ENCODE peak calls at places on chromosomes 7 and 10, in five cellular contexts. One of them, this sample, is unnamed.
A peak's percentile ranks its signal among the peaks of the same experiment; 100 is the strongest.

GRCh38 chr10:43574906-43575305 is 490 bp upstream of the ZNF239 start:
- DNase-seq in HCT116: no peak
- DNase-seq in tibial artery: no peak
- DNase-seq in HL-60: no peak
- DNase-seq in IMR-90: no peak
- DNase-seq in this sample: no peak

GRCh38 chr7:27145167-27145883 is 1.8 kb upstream of the HOXA5 start:
- DNase-seq in HCT116: no peak
- DNase-seq in tibial artery: no peak
- DNase-seq in HL-60: no peak
- DNase-seq in IMR-90: no peak
- DNase-seq in this sample: no peak

GRCh38 chr10:89391882-89392756 is at the start of gene IFIT1:
- DNase-seq in HCT116: peak; percentile 68
- DNase-seq in IMR-90: peak; percentile 95
- DNase-seq in tibial artery: peak; percentile 63
- DNase-seq in HL-60: peak; percentile 38
- DNase-seq in this sample: peak; percentile 94

GRCh38 chr10:3781458-3782098 is 3.4 kb downstream of the KLF6 start:
- DNase-seq in HL-60: no peak
- DNase-seq in tibial artery: peak; percentile 60
- DNase-seq in IMR-90: peak; percentile 55
- DNase-seq in HCT116: no peak
- DNase-seq in this sample: no peak

GRCh38 chr10:70274643-70275042 is 9.2 kb downstream of the NPFFR1 start:
- DNase-seq in tibial artery: peak; percentile 66
- DNase-seq in HCT116: no peak
- DNase-seq in HL-60: no peak
- DNase-seq in IMR-90: peak; percentile 88
- DNase-seq in this sample: no peak

GRCh38 chr7:157603005-157603404 is 266.2 kb downstream of the DNAJB6 start:
- DNase-seq in HCT116: no peak
- DNase-seq in IMR-90: no peak
- DNase-seq in HL-60: no peak
- DNase-seq in tibial artery: no peak
- DNase-seq in this sample: no peak

GRCh38 chr10:3782456-3783312 is 2.3 kb downstream of the KLF6 start:
- DNase-seq in HL-60: peak; percentile 84
- DNase-seq in HCT116: no peak
- DNase-seq in tibial artery: peak; percentile 82
- DNase-seq in IMR-90: peak; percentile 96
- DNase-seq in this sample: no peak

GRCh38 chr7:8443871-8444756 is 10.7 kb downstream of the NXPH1 start:
- DNase-seq in IMR-90: no peak
- DNase-seq in HCT116: no peak
- DNase-seq in HL-60: no peak
- DNase-seq in tibial artery: no peak
- DNase-seq in this sample: peak; percentile 26

GRCh38 chr7:151556592-151556991 is 36.9 kb upstream of the RHEB start:
- DNase-seq in tibial artery: no peak
- DNase-seq in HCT116: no peak
- DNase-seq in HL-60: no peak
- DNase-seq in IMR-90: no peak
- DNase-seq in this sample: no peak

GRCh38 chr10:124145109-124145860 is 51.9 kb upstream of the CHST15 start:
- DNase-seq in HL-60: peak; percentile 85
- DNase-seq in HCT116: no peak
- DNase-seq in IMR-90: no peak
- DNase-seq in tibial artery: peak; percentile 84
- DNase-seq in this sample: no peak

GRCh38 chr7:31687024-31687423 is at the start of gene PPP1R17:
- DNase-seq in IMR-90: no peak
- DNase-seq in tibial artery: no peak
- DNase-seq in HL-60: no peak
- DNase-seq in HCT116: no peak
- DNase-seq in this sample: no peak

GRCh38 chr7:47326220-47326619 is 255.7 kb downstream of the TNS3 start:
- DNase-seq in HL-60: no peak
- DNase-seq in IMR-90: peak; percentile 90
- DNase-seq in HCT116: no peak
- DNase-seq in tibial artery: no peak
- DNase-seq in this sample: peak; percentile 34

GRCh38 chr7:67625257-67625713 is 628.7 kb downstream of the TYW1 start:
- DNase-seq in IMR-90: peak; percentile 11
- DNase-seq in tibial artery: peak; percentile 33
- DNase-seq in HCT116: peak; percentile 8
- DNase-seq in HL-60: peak; percentile 46
- DNase-seq in this sample: peak; percentile 37

GRCh38 chr10:12417341-12417740 is 68.0 kb downstream of the CAMK1D start:
- DNase-seq in HCT116: no peak
- DNase-seq in tibial artery: peak; percentile 38
- DNase-seq in HL-60: no peak
- DNase-seq in IMR-90: no peak
- DNase-seq in this sample: no peak

GRCh38 chr7:134865001-134865845 is 85.8 kb downstream of the CALD1 start:
- DNase-seq in HL-60: no peak
- DNase-seq in IMR-90: peak; percentile 76
- DNase-seq in tibial artery: no peak
- DNase-seq in HCT116: no peak
- DNase-seq in this sample: no peak

GRCh38 chr7:140726304-140726703 is 29.8 kb downstream of the NDUFB2 start:
- DNase-seq in HL-60: no peak
- DNase-seq in tibial artery: no peak
- DNase-seq in HCT116: peak; percentile 7
- DNase-seq in IMR-90: peak; percentile 23
- DNase-seq in this sample: no peak

GRCh38 chr10:2619927-2620326 is 447.4 kb upstream of the PFKP start:
- DNase-seq in HL-60: no peak
- DNase-seq in HCT116: no peak
- DNase-seq in tibial artery: no peak
- DNase-seq in IMR-90: no peak
- DNase-seq in this sample: no peak

GRCh38 chr10:119668461-119668860 is 17.3 kb downstream of the BAG3 start:
- DNase-seq in tibial artery: no peak
- DNase-seq in HCT116: no peak
- DNase-seq in IMR-90: no peak
- DNase-seq in HL-60: no peak
- DNase-seq in this sample: no peak

GRCh38 chr10:97176226-97176625 is 9.5 kb downstream of the SLIT1 start:
- DNase-seq in HL-60: no peak
- DNase-seq in tibial artery: no peak
- DNase-seq in IMR-90: no peak
- DNase-seq in HCT116: no peak
- DNase-seq in this sample: no peak

GRCh38 chr7:127976056-127976455 is 55.2 kb downstream of the LRRC4 start:
- DNase-seq in HCT116: no peak
- DNase-seq in IMR-90: no peak
- DNase-seq in HL-60: no peak
- DNase-seq in tibial artery: no peak
- DNase-seq in this sample: no peak

GRCh38 chr7:116585392-116585791 is 60.6 kb downstream of the CAV1 start:
- DNase-seq in HCT116: no peak
- DNase-seq in IMR-90: no peak
- DNase-seq in HL-60: no peak
- DNase-seq in tibial artery: no peak
- DNase-seq in this sample: no peak

GRCh38 chr7:55568613-55569268 is 3.6 kb downstream of the VOPP1 start:
- DNase-seq in HL-60: no peak
- DNase-seq in IMR-90: peak; percentile 31
- DNase-seq in tibial artery: no peak
- DNase-seq in HCT116: no peak
- DNase-seq in this sample: no peak

GRCh38 chr7:27606270-27607209 is 56.1 kb downstream of the HIBADH start:
- DNase-seq in tibial artery: no peak
- DNase-seq in IMR-90: peak; percentile 81
- DNase-seq in HL-60: no peak
- DNase-seq in HCT116: no peak
- DNase-seq in this sample: no peak

GRCh38 chr7:138727336-138728099 is 26.4 kb upstream of the SVOPL start:
- DNase-seq in HCT116: no peak
- DNase-seq in HL-60: no peak
- DNase-seq in IMR-90: no peak
- DNase-seq in tibial artery: no peak
- DNase-seq in this sample: no peak

GRCh38 chr7:150370612-150371071 is 2.0 kb downstream of the REPIN1 start:
- DNase-seq in HCT116: no peak
- DNase-seq in IMR-90: peak; percentile 80
- DNase-seq in HL-60: no peak
- DNase-seq in tibial artery: no peak
- DNase-seq in this sample: no peak

GRCh38 chr7:104973909-104974415 is 40.0 kb upstream of the KMT2E start:
- DNase-seq in IMR-90: peak; percentile 92
- DNase-seq in HCT116: no peak
- DNase-seq in HL-60: no peak
- DNase-seq in tibial artery: no peak
- DNase-seq in this sample: no peak

GRCh38 chr10:129593953-129594352 is 126.9 kb downstream of the MGMT start:
- DNase-seq in tibial artery: no peak
- DNase-seq in HCT116: no peak
- DNase-seq in HL-60: no peak
- DNase-seq in IMR-90: peak; percentile 18
- DNase-seq in this sample: no peak

GRCh38 chr7:44307301-44307900 is 18.0 kb downstream of the CAMK2B start:
- DNase-seq in HL-60: peak; percentile 17
- DNase-seq in tibial artery: no peak
- DNase-seq in IMR-90: peak; percentile 19
- DNase-seq in HCT116: peak; percentile 43
- DNase-seq in this sample: peak; percentile 71
- H3K27ac ChIP-seq in HL-60: no peak overlapping the region
- H3K27ac ChIP-seq in tibial artery: no peak overlapping the region
- H3K27ac ChIP-seq in IMR-90: no peak overlapping the region
- H3K27ac ChIP-seq in HCT116: peak overlapping the region; percentile 31
- H3K27ac ChIP-seq in this sample: peak overlapping the region; percentile 99

GRCh38 chr7:32765185-32765584 is 126.4 kb downstream of the KBTBD2 start:
- DNase-seq in IMR-90: no peak
- DNase-seq in HL-60: no peak
- DNase-seq in tibial artery: no peak
- DNase-seq in HCT116: no peak
- DNase-seq in this sample: no peak
- TF ChIP-seq CTCF in IMR-90: no peak
- TF ChIP-seq CTCF in HL-60: no peak
- TF ChIP-seq CTCF in tibial artery: no peak
- TF ChIP-seq CTCF in HCT116: no peak
- TF ChIP-seq CTCF in this sample: no peak

DNA sequence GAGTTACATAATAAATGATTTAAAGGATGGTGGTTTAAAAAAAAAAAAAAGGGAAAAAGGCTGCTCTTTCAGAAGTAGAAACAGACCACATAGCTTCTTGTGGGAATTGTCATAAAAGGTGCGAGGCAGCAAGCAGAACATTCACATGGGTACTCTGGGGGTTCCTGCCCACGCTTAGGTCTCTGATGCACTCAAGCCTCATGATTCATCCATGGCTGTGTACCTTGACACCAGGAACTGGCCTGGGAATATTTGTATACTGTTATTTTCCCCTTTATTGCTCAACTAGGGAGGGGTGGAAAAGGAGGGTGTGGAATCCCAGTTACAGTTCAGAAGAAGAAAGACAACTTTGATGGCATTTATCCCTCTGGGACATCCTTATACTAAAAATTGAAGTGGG is 4.0 kb downstream of the PON2 start:
- DNase-seq in HL-60: no peak
- DNase-seq in tibial artery: no peak
- DNase-seq in IMR-90: peak; percentile 19
- DNase-seq in HCT116: no peak
- DNase-seq in this sample: peak; percentile 64
- H3K27ac ChIP-seq in HL-60: no peak overlapping the region
- H3K27ac ChIP-seq in tibial artery: no peak overlapping the region
- H3K27ac ChIP-seq in IMR-90: no peak overlapping the region
- H3K27ac ChIP-seq in HCT116: no peak overlapping the region
- H3K27ac ChIP-seq in this sample: no peak overlapping the region

DNA sequence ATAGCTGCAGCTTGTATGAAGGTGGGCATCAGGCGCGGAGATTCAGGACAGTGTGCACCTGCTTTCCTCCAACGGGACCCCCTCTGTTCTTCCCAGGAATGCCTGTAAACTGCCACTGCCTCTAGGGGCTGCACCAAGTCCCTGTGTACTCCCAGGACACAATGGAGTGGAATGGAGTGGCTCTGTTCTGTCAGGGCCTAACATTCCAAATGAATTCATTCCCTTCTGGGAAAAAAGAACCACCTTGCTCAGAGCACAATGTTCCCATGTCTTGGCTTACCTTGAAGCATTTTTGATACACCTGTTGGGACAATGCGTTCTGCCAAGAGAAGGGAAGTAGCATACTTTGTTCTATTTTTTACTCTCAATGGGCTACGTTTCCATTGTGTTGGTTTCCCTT is 339.4 kb downstream of the FRMD4A start:
- DNase-seq in IMR-90: no peak
- DNase-seq in HL-60: no peak
- DNase-seq in HCT116: no peak
- DNase-seq in tibial artery: no peak
- DNase-seq in this sample: no peak
- TF ChIP-seq CTCF in IMR-90: no peak
- TF ChIP-seq CTCF in HL-60: no peak
- TF ChIP-seq CTCF in HCT116: no peak
- TF ChIP-seq CTCF in tibial artery: no peak
- TF ChIP-seq CTCF in this sample: no peak

DNA sequence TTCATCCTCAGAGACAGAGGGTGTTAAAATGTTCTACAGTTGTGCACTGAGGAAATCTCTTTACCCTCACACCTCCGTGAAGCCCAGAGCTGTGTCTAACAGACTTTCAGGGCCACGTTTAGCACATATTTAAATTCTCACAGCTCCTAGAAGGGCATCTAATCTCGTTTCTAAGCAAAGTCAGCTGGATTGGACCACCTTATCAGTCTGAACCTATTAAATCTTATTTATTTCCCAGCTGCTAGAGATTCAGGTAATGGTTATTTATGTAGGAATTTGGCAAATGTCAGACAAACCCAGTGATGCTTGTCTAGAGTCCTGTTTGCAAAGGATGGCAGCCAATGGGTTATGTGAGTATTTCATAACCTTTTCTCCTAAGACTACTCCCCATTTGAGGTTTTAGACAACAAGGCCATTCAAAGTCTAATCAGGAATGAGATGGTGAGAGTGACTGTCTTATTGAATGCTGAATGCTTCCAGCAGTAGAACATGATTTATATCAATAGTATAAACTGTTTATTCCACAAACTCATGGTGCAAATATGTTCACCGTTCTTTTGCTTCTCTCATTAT is 54.8 kb upstream of the EXOC4 start:
- DNase-seq in HCT116: no peak
- DNase-seq in IMR-90: no peak
- DNase-seq in tibial artery: no peak
- DNase-seq in HL-60: no peak
- DNase-seq in this sample: no peak
- H3K27ac ChIP-seq in HCT116: no peak overlapping the region
- H3K27ac ChIP-seq in IMR-90: no peak overlapping the region
- H3K27ac ChIP-seq in tibial artery: no peak overlapping the region
- H3K27ac ChIP-seq in HL-60: no peak overlapping the region
- H3K27ac ChIP-seq in this sample: no peak overlapping the region

This sample was measured in RWPE1.